ENCODE peak calls at places on chromosomes 12 and 14, in five cellular contexts. J is stimulated activated CD8-positive, alpha-beta memory T cell treated with anti-CD3 and anti-CD28 coated beads, Interleukin-2, amount 100 ng/mL, for 1 hour; B is endothelial cell; U is stimulated activated CD4-positive, alpha-beta T cell treated with anti-CD3 and anti-CD28 coated beads, Interleukin-4, amount 100 ng/mL, for 48 hours; D is T follicular helper cell. Y is an unnamed sample.

GRCh38 chr14:102620413-102620812 is 28.0 kb downstream of the RCOR1 start:
- DNase-seq in U (no peak), J (no peak), D (no peak), B (no peak), Y (no peak)

GRCh38 chr12:76976777-76977465 is 88.4 kb downstream of the E2F7 start:
- DNase-seq in J (no peak), B (no peak), U (no peak), D (no peak), Y (no peak)

GRCh38 chr12:108313609-108314331 is 25.3 kb downstream of the CMKLR1 start:
- DNase-seq in D (no peak), B (peak), J (no peak), U (no peak), Y (no peak)

GRCh38 chr12:3326850-3327780 is 163.9 kb upstream of the PRMT8 start:
- DNase-seq in B (no peak), U (no peak), D (no peak), J (no peak), Y (no peak)

GRCh38 chr14:68612049-68612448 is 180.8 kb downstream of the ZFP36L1 start:
- DNase-seq in U (no peak), D (no peak), B (no peak), J (no peak), Y (no peak)

GRCh38 chr12:108495823-108496579 is 19.1 kb upstream of the FICD start:
- DNase-seq in U (no peak), D (no peak), J (no peak), B (no peak), Y (no peak)

GRCh38 chr12:51897181-51897580 is 9.3 kb downstream of the ANKRD33 start:
- DNase-seq in B (no peak), D (no peak), J (no peak), U (no peak), Y (no peak)

GRCh38 chr14:28813810-28814209 is 47.2 kb downstream of the FOXG1 start:
- DNase-seq in J (no peak), B (no peak), U (no peak), D (no peak), Y (no peak)

GRCh38 chr12:94386422-94386821 is 73.2 kb downstream of the CEP83 start:
- DNase-seq in D (no peak), U (no peak), B (no peak), J (no peak), Y (no peak)

GRCh38 chr14:104698688-104699425 is 9.4 kb downstream of the INF2 start:
- DNase-seq in B (no peak), J (no peak), D (no peak), U (no peak), Y (no peak)

GRCh38 chr14:54676822-54677708 is 110.1 kb downstream of the SAMD4A start:
- DNase-seq in D (no peak), J (no peak), U (no peak), B (no peak), Y (no peak)

GRCh38 chr14:64438181-64438839 is 27.0 kb upstream of the AKAP5 start:
- DNase-seq in B (no peak), U (no peak), D (no peak), J (no peak), Y (no peak)

GRCh38 chr12:6606331-6607131 is 648 bp downstream of the CHD4 start:
- DNase-seq in J (peak), D (peak), B (peak), U (peak), Y (no peak)

GRCh38 chr12:7859552-7859951 is 13.2 kb downstream of the SLC2A14 start:
- DNase-seq in U (no peak), B (no peak), D (no peak), J (no peak), Y (no peak)

GRCh38 chr12:53217049-53217929 is 10.2 kb upstream of the ITGB7 start:
- DNase-seq in D (no peak), B (no peak), J (no peak), U (no peak), Y (no peak)

GRCh38 chr12:124520258-124520657 is 47.2 kb downstream of the NCOR2 start:
- DNase-seq in U (no peak), J (no peak), B (no peak), D (no peak), Y (no peak)

GRCh38 chr14:20630340-20631022 is 11.0 kb downstream of the OR6S1 start:
- DNase-seq in U (no peak), J (no peak), B (peak), D (peak), Y (no peak)

GRCh38 chr14:24895243-24895583 is 154.7 kb downstream of the STXBP6 start:
- DNase-seq in J (no peak), D (no peak), U (no peak), B (no peak), Y (no peak)

GRCh38 chr14:35964736-35965135 is 138.6 kb downstream of the BRMS1L start:
- DNase-seq in D (no peak), U (no peak), J (no peak), B (no peak), Y (no peak)

GRCh38 chr12:81896771-81897170 is 137.6 kb upstream of the PPFIA2 start:
- DNase-seq in D (no peak), B (peak), U (peak), J (no peak), Y (no peak)

GRCh38 chr12:68157295-68157871 is 2.2 kb downstream of the IFNG start:
- DNase-seq in D (no peak), B (no peak), U (no peak), J (no peak), Y (no peak)

GRCh38 chr14:70114621-70115156 is 74.1 kb downstream of the SLC8A3 start:
- DNase-seq in D (no peak), J (no peak), U (no peak), B (no peak), Y (no peak)

GRCh38 chr14:105179191-105179590 is 1.9 kb downstream of the NUDT14 start:
- DNase-seq in U (no peak), J (no peak), D (no peak), B (no peak), Y (no peak)

GRCh38 chr12:128026696-128027574 is 240.0 kb upstream of the TMEM132C start:
- DNase-seq in B (no peak), U (no peak), D (no peak), J (no peak), Y (no peak)

GRCh38 chr12:93741741-93742085 is 64.5 kb downstream of the CRADD start:
- DNase-seq in U (no peak), D (no peak), B (peak), J (no peak), Y (no peak)

GRCh38 chr12:989751-990278 is 1.2 kb upstream of the ERC1 start:
- DNase-seq in J (no peak), B (no peak), U (no peak), D (no peak), Y (no peak)

GRCh38 chr12:89160716-89161123 is 191.6 kb downstream of the DUSP6 start:
- DNase-seq in J (no peak), U (peak), B (no peak), D (no peak), Y (no peak)